ENCODE peak calls at places on chromosomes 11 and 22, in six cellular contexts. D is NCI-H187, X is hypothalamus, C is anterior cingulate cortex, K is cardiac fibroblast, Z is DMS53. Y is an unnamed sample.

GRCh38 chr11:34650528-34650927 is 29.6 kb downstream of the EHF start:
- DNase-seq in X (no peak), C (no peak), K (peak), D (no peak), Z (no peak), Y (no peak)

GRCh38 chr11:128670631-128671030 is 23.2 kb upstream of the FLI1 start:
- DNase-seq in Z (no peak), C (no peak), K (no peak), D (no peak), X (no peak), Y (no peak)

GRCh38 chr11:7690648-7691047 is 15.6 kb downstream of the OVCH2 start:
- DNase-seq in D (no peak), C (no peak), X (no peak), K (peak), Z (peak), Y (no peak)

GRCh38 chr11:17598700-17599459 is 51.8 kb downstream of the OTOG start:
- DNase-seq in D (peak), X (peak), Z (peak), C (peak), K (peak), Y (peak)

GRCh38 chr11:8779732-8780131 is 97.1 kb downstream of the RPL27A start:
- DNase-seq in X (no peak), Z (no peak), D (no peak), K (no peak), C (no peak), Y (no peak)

GRCh38 chr11:34565417-34566208 is 52.0 kb upstream of the ELF5 start:
- DNase-seq in Z (peak), K (peak), X (no peak), C (no peak), D (no peak), Y (no peak)

GRCh38 chr11:77560605-77561004 is 29.1 kb upstream of the AQP11 start:
- DNase-seq in X (no peak), D (no peak), K (peak), Z (peak), C (no peak), Y (no peak)

GRCh38 chr11:67437082-67437821 is at the start of gene PTPRCAP:
- DNase-seq in D (no peak), X (no peak), C (no peak), Z (no peak), K (no peak), Y (no peak)

GRCh38 chr22:37194750-37195149 is 6.7 kb upstream of the C1QTNF6 start:
- DNase-seq in C (no peak), D (no peak), Z (no peak), X (no peak), K (no peak), Y (no peak)

GRCh38 chr11:114260077-114260476 is 36.1 kb upstream of the NNMT start:
- DNase-seq in C (no peak), K (no peak), D (no peak), Z (peak), X (no peak), Y (no peak)

GRCh38 chr11:101390539-101390938 is 193.3 kb downstream of the TRPC6 start:
- DNase-seq in D (no peak), Z (peak), X (no peak), K (peak), C (no peak), Y (no peak)

GRCh38 chr11:119584193-119585037 is 144.6 kb downstream of the NECTIN1 start:
- DNase-seq in X (no peak), C (peak), D (no peak), K (peak), Z (peak), Y (peak)

GRCh38 chr11:133576351-133576750 is 44.0 kb upstream of the OPCML start:
- DNase-seq in C (no peak), X (no peak), D (no peak), Z (peak), K (no peak), Y (no peak)

GRCh38 chr11:1827095-1827797 is 7.5 kb upstream of the SYT8 start:
- DNase-seq in C (peak), X (peak), D (no peak), Z (peak), K (peak), Y (peak)

GRCh38 chr22:47193606-47194316 is 431.3 kb downstream of the TBC1D22A start:
- DNase-seq in Z (no peak), X (no peak), C (no peak), K (no peak), D (no peak), Y (no peak)

GRCh38 chr11:6617315-6617781 is 1.9 kb downstream of the TPP1 start:
- DNase-seq in D (no peak), X (no peak), Z (no peak), C (no peak), K (peak), Y (no peak)

GRCh38 chr22:23519442-23520177 is 60.5 kb downstream of the IGLL1 start:
- DNase-seq in Z (no peak), X (no peak), D (no peak), C (no peak), K (no peak), Y (no peak)

GRCh38 chr11:73576226-73576625 is 21.7 kb downstream of the FAM168A start:
- DNase-seq in K (no peak), C (no peak), D (no peak), X (no peak), Z (no peak), Y (peak)

GRCh38 chr22:26172389-26172990 is 3.2 kb downstream of the SEZ6L start:
- DNase-seq in K (peak), X (no peak), C (peak), D (no peak), Z (peak), Y (peak)

GRCh38 chr22:22835892-22836291 is 51.7 kb upstream of the IGLL5 start:
- DNase-seq in K (no peak), Z (no peak), X (no peak), C (no peak), D (no peak), Y (no peak)

GRCh38 chr11:71962428-71963038 is 33.7 kb downstream of the RNF121 start:
- DNase-seq in K (peak), X (no peak), Z (peak), C (no peak), D (no peak), Y (no peak)

GRCh38 chr11:106969660-106970059 is 48.6 kb downstream of the GUCY1A2 start:
- DNase-seq in Z (no peak), K (no peak), X (no peak), D (no peak), C (no peak), Y (no peak)

GRCh38 chr11:65315204-65315865 is 669 bp downstream of the CDC42EP2 start:
- DNase-seq in K (peak), C (peak), X (peak), D (peak), Z (peak), Y (peak)

GRCh38 chr11:65643971-65644370 is 6.1 kb downstream of the SIPA1 start:
- DNase-seq in Z (peak), C (no peak), X (no peak), K (no peak), D (no peak), Y (no peak)

GRCh38 chr11:10809373-10810199 is 860 bp upstream of the EIF4G2 start:
- DNase-seq in C (peak), K (peak), D (no peak), Z (peak), X (no peak), Y (no peak)

GRCh38 chr11:1520209-1520986 is 33.8 kb upstream of the MOB2 start:
- DNase-seq in Z (no peak), D (no peak), C (no peak), K (no peak), X (no peak), Y (no peak)

GRCh38 chr11:45860764-45861510 is 13.7 kb downstream of the CRY2 start:
- DNase-seq in C (no peak), Z (no peak), K (no peak), X (no peak), D (no peak), Y (no peak)

GRCh38 chr22:40247976-40248375 is 70.3 kb downstream of the TNRC6B start:
- DNase-seq in K (no peak), C (no peak), D (no peak), Z (no peak), X (no peak), Y (no peak)

Y was measured in globus pallidus.